ENCODE peak calls at places on chromosomes 11 and 22, in four cellular contexts. One of them, this sample, is unnamed.

GRCh38 chr11:130001491-130002351 is 914 bp downstream of the PRDM10 start:
- DNase-seq in activated CD4-positive, alpha-beta T cell treated with anti-CD3 and anti-CD28 coated beads, Interleukin-2, amount 10 ng/mL, durations not matched to agents 7 days and 5 days: peak
- DNase-seq in HT1080: no peak
- DNase-seq in HEK293T: peak
- DNase-seq in this sample: peak

GRCh38 chr11:12882670-12883069 is 126.4 kb upstream of the RASSF10 start:
- DNase-seq in HEK293T: no peak
- DNase-seq in activated CD4-positive, alpha-beta T cell treated with anti-CD3 and anti-CD28 coated beads, Interleukin-2, amount 10 ng/mL, durations not matched to agents 7 days and 5 days: no peak
- DNase-seq in HT1080: no peak
- DNase-seq in this sample: no peak

GRCh38 chr11:73402834-73403185 is 26.6 kb downstream of the RELT start:
- DNase-seq in HT1080: no peak
- DNase-seq in HEK293T: no peak
- DNase-seq in activated CD4-positive, alpha-beta T cell treated with anti-CD3 and anti-CD28 coated beads, Interleukin-2, amount 10 ng/mL, durations not matched to agents 7 days and 5 days: peak
- DNase-seq in this sample: no peak

GRCh38 chr11:128814856-128815705 is 52.0 kb downstream of the KCNJ1 start:
- DNase-seq in HEK293T: peak
- DNase-seq in activated CD4-positive, alpha-beta T cell treated with anti-CD3 and anti-CD28 coated beads, Interleukin-2, amount 10 ng/mL, durations not matched to agents 7 days and 5 days: no peak
- DNase-seq in HT1080: peak
- DNase-seq in this sample: peak

GRCh38 chr22:39634530-39635399 is 64.2 kb downstream of the CACNA1I start:
- DNase-seq in HEK293T: no peak
- DNase-seq in HT1080: peak
- DNase-seq in activated CD4-positive, alpha-beta T cell treated with anti-CD3 and anti-CD28 coated beads, Interleukin-2, amount 10 ng/mL, durations not matched to agents 7 days and 5 days: no peak
- DNase-seq in this sample: no peak

GRCh38 chr11:11148104-11148509 is 204.9 kb downstream of the CSNK2A3 start:
- DNase-seq in HT1080: peak
- DNase-seq in activated CD4-positive, alpha-beta T cell treated with anti-CD3 and anti-CD28 coated beads, Interleukin-2, amount 10 ng/mL, durations not matched to agents 7 days and 5 days: no peak
- DNase-seq in HEK293T: no peak
- DNase-seq in this sample: peak

GRCh38 chr11:125517116-125517804 is 21.2 kb upstream of the FEZ1 start:
- DNase-seq in HEK293T: peak
- DNase-seq in activated CD4-positive, alpha-beta T cell treated with anti-CD3 and anti-CD28 coated beads, Interleukin-2, amount 10 ng/mL, durations not matched to agents 7 days and 5 days: no peak
- DNase-seq in HT1080: peak
- DNase-seq in this sample: no peak

GRCh38 chr22:27801616-27802388 is at the start of gene MN1:
- DNase-seq in HT1080: no peak
- DNase-seq in HEK293T: peak
- DNase-seq in activated CD4-positive, alpha-beta T cell treated with anti-CD3 and anti-CD28 coated beads, Interleukin-2, amount 10 ng/mL, durations not matched to agents 7 days and 5 days: peak
- DNase-seq in this sample: no peak

GRCh38 chr11:92627615-92628201 is 341.7 kb upstream of the MTNR1B start:
- DNase-seq in HT1080: peak
- DNase-seq in activated CD4-positive, alpha-beta T cell treated with anti-CD3 and anti-CD28 coated beads, Interleukin-2, amount 10 ng/mL, durations not matched to agents 7 days and 5 days: no peak
- DNase-seq in HEK293T: no peak
- DNase-seq in this sample: no peak

GRCh38 chr11:103987631-103988594 is 48.5 kb upstream of the DDI1 start:
- DNase-seq in HT1080: no peak
- DNase-seq in HEK293T: no peak
- DNase-seq in activated CD4-positive, alpha-beta T cell treated with anti-CD3 and anti-CD28 coated beads, Interleukin-2, amount 10 ng/mL, durations not matched to agents 7 days and 5 days: no peak
- DNase-seq in this sample: no peak

GRCh38 chr22:20080445-20080775 is 369 bp downstream of the DGCR8 start:
- DNase-seq in activated CD4-positive, alpha-beta T cell treated with anti-CD3 and anti-CD28 coated beads, Interleukin-2, amount 10 ng/mL, durations not matched to agents 7 days and 5 days: peak
- DNase-seq in HEK293T: peak
- DNase-seq in HT1080: no peak
- DNase-seq in this sample: peak

GRCh38 chr11:129881570-129882170 is 13.7 kb downstream of the NFRKB start:
- DNase-seq in HEK293T: peak
- DNase-seq in HT1080: peak
- DNase-seq in activated CD4-positive, alpha-beta T cell treated with anti-CD3 and anti-CD28 coated beads, Interleukin-2, amount 10 ng/mL, durations not matched to agents 7 days and 5 days: peak
- DNase-seq in this sample: no peak

This sample was measured in sigmoid colon.